ENCODE peak calls at places on chromosomes 4 and X, in five cellular contexts. H is Calu3, T is coronary artery, V is amygdala, U is IMR-90. F is an unnamed sample.

GRCh38 chrX:45778621-45779020 is 577.9 kb upstream of the DIPK2B start:
- DNase-seq in H (no peak), T (no peak), V (no peak), U (no peak), F (no peak)

GRCh38 chr4:89992744-89993143 is 98.1 kb downstream of the MMRN1 start:
- DNase-seq in H (no peak), T (no peak), V (no peak), U (no peak), F (no peak)

GRCh38 chr4:41594439-41594838 is 56.5 kb downstream of the LIMCH1 start:
- DNase-seq in H (no peak), T (no peak), V (no peak), U (no peak), F (peak)

GRCh38 chr4:181909368-181909767 is 333.8 kb upstream of the TENM3 start:
- DNase-seq in H (peak), T (no peak), V (no peak), U (peak), F (no peak)

GRCh38 chr4:52883183-52883621 is 21.1 kb downstream of the RASL11B start:
- DNase-seq in H (no peak), T (no peak), V (no peak), U (no peak), F (no peak)

GRCh38 chr4:119080721-119081541 is 54.7 kb upstream of the MYOZ2 start:
- DNase-seq in H (no peak), T (no peak), V (no peak), U (no peak), F (no peak)

GRCh38 chr4:8191136-8191747 is 7.8 kb upstream of the SH3TC1 start:
- DNase-seq in H (peak), T (peak), V (no peak), U (peak), F (peak)

GRCh38 chr4:20086768-20087167 is 164.9 kb upstream of the SLIT2 start:
- DNase-seq in H (no peak), T (no peak), V (no peak), U (no peak), F (no peak)

GRCh38 chrX:71302461-71303213 is 1.1 kb downstream of the ITGB1BP2 start:
- DNase-seq in H (no peak), T (no peak), V (no peak), U (peak), F (no peak)

GRCh38 chr4:168677063-168677462 is 180.2 kb downstream of the PALLD start:
- DNase-seq in H (no peak), T (no peak), V (no peak), U (no peak), F (no peak)

GRCh38 chr4:55312491-55313101 is 33.4 kb upstream of the SRD5A3 start:
- DNase-seq in H (peak), T (no peak), V (no peak), U (peak), F (peak)

GRCh38 chrX:68938244-68939004 is 109.6 kb downstream of the EFNB1 start:
- DNase-seq in H (no peak), T (peak), V (no peak), U (peak), F (peak)

GRCh38 chr4:54687887-54688841 is 30.4 kb downstream of the KIT start:
- DNase-seq in H (no peak), T (no peak), V (no peak), U (peak), F (no peak)

GRCh38 chr4:76896048-76896447 is 1.9 kb downstream of the SOWAHB start:
- DNase-seq in H (no peak), T (no peak), V (no peak), U (no peak), F (no peak)

GRCh38 chr4:111230265-111230664 is 607.4 kb upstream of the PITX2 start:
- DNase-seq in H (no peak), T (no peak), V (no peak), U (peak), F (no peak)

GRCh38 chrX:154072192-154072591 is 25.3 kb downstream of the MECP2 start:
- DNase-seq in H (no peak), T (no peak), V (no peak), U (no peak), F (no peak)

GRCh38 chr4:100248476-100248875 is 58.2 kb upstream of the DDIT4L start:
- DNase-seq in H (no peak), T (no peak), V (no peak), U (no peak), F (no peak)